ENCODE peak calls at places on chromosomes 6 and 20, in seven cellular contexts. One of them, this sample, is unnamed.

GRCh38 chr6:3698021-3698420 is 53.5 kb downstream of the PXDC1 start:
- DNase-seq in lower leg skin: no peak
- DNase-seq in activated CD4-positive, alpha-beta T cell treated with anti-CD3 and anti-CD28 coated beads for 48 hours: no peak
- DNase-seq in HCEC 1CT: no peak
- DNase-seq in T follicular helper cell: no peak
- DNase-seq in iris pigment epithelial cell: peak; percentile 76
- DNase-seq in right cardiac atrium: no peak
- DNase-seq in this sample: no peak

GRCh38 chr20:1860446-1860845 is 34.8 kb upstream of the SIRPA start:
- DNase-seq in lower leg skin: no peak
- DNase-seq in HCEC 1CT: no peak
- DNase-seq in right cardiac atrium: no peak
- DNase-seq in activated CD4-positive, alpha-beta T cell treated with anti-CD3 and anti-CD28 coated beads for 48 hours: no peak
- DNase-seq in T follicular helper cell: no peak
- DNase-seq in iris pigment epithelial cell: peak; percentile 36
- DNase-seq in this sample: no peak

GRCh38 chr6:104705095-104705707 is 154.5 kb downstream of the HACE1 start:
- DNase-seq in HCEC 1CT: peak; percentile 59
- DNase-seq in lower leg skin: no peak
- DNase-seq in T follicular helper cell: peak; percentile 7
- DNase-seq in iris pigment epithelial cell: peak; percentile 93
- DNase-seq in activated CD4-positive, alpha-beta T cell treated with anti-CD3 and anti-CD28 coated beads for 48 hours: peak; percentile 41
- DNase-seq in right cardiac atrium: no peak
- DNase-seq in this sample: no peak

GRCh38 chr20:438581-439469 is 23.5 kb downstream of the TBC1D20 start:
- DNase-seq in HCEC 1CT: no peak
- DNase-seq in iris pigment epithelial cell: no peak
- DNase-seq in activated CD4-positive, alpha-beta T cell treated with anti-CD3 and anti-CD28 coated beads for 48 hours: peak; percentile 61
- DNase-seq in lower leg skin: no peak
- DNase-seq in T follicular helper cell: peak; percentile 24
- DNase-seq in right cardiac atrium: no peak
- DNase-seq in this sample: no peak

GRCh38 chr20:63415418-63416108 is 54.4 kb upstream of the CHRNA4 start:
- DNase-seq in lower leg skin: no peak
- DNase-seq in HCEC 1CT: no peak
- DNase-seq in iris pigment epithelial cell: no peak
- DNase-seq in activated CD4-positive, alpha-beta T cell treated with anti-CD3 and anti-CD28 coated beads for 48 hours: no peak
- DNase-seq in T follicular helper cell: no peak
- DNase-seq in right cardiac atrium: no peak
- DNase-seq in this sample: no peak

GRCh38 chr6:116528800-116529199 is 16.7 kb downstream of the TRAPPC3L start:
- DNase-seq in lower leg skin: no peak
- DNase-seq in HCEC 1CT: peak; percentile 37
- DNase-seq in activated CD4-positive, alpha-beta T cell treated with anti-CD3 and anti-CD28 coated beads for 48 hours: no peak
- DNase-seq in iris pigment epithelial cell: peak; percentile 41
- DNase-seq in T follicular helper cell: no peak
- DNase-seq in right cardiac atrium: no peak
- DNase-seq in this sample: no peak

GRCh38 chr6:35718354-35718695 is 18.5 kb upstream of the ARMC12 start:
- DNase-seq in HCEC 1CT: no peak
- DNase-seq in iris pigment epithelial cell: no peak
- DNase-seq in T follicular helper cell: no peak
- DNase-seq in right cardiac atrium: no peak
- DNase-seq in activated CD4-positive, alpha-beta T cell treated with anti-CD3 and anti-CD28 coated beads for 48 hours: no peak
- DNase-seq in lower leg skin: no peak
- DNase-seq in this sample: no peak

GRCh38 chr6:138403324-138403800 is 661 bp upstream of the HEBP2 start:
- DNase-seq in activated CD4-positive, alpha-beta T cell treated with anti-CD3 and anti-CD28 coated beads for 48 hours: peak; percentile 43
- DNase-seq in right cardiac atrium: peak; percentile 82
- DNase-seq in T follicular helper cell: no peak
- DNase-seq in iris pigment epithelial cell: peak; percentile 28
- DNase-seq in lower leg skin: peak; percentile 87
- DNase-seq in HCEC 1CT: peak; percentile 24
- DNase-seq in this sample: no peak

GRCh38 chr6:166815629-166816028 is 140.7 kb downstream of the RNASET2 start:
- DNase-seq in lower leg skin: no peak
- DNase-seq in right cardiac atrium: no peak
- DNase-seq in T follicular helper cell: no peak
- DNase-seq in HCEC 1CT: no peak
- DNase-seq in iris pigment epithelial cell: peak; percentile 14
- DNase-seq in activated CD4-positive, alpha-beta T cell treated with anti-CD3 and anti-CD28 coated beads for 48 hours: no peak
- DNase-seq in this sample: no peak

GRCh38 chr6:120584111-120584760 is 750.0 kb downstream of the TBC1D32 start:
- DNase-seq in activated CD4-positive, alpha-beta T cell treated with anti-CD3 and anti-CD28 coated beads for 48 hours: no peak
- DNase-seq in HCEC 1CT: no peak
- DNase-seq in right cardiac atrium: no peak
- DNase-seq in lower leg skin: no peak
- DNase-seq in iris pigment epithelial cell: no peak
- DNase-seq in T follicular helper cell: no peak
- DNase-seq in this sample: no peak

GRCh38 chr6:39899540-39900295 is 34.5 kb downstream of the MOCS1 start:
- DNase-seq in right cardiac atrium: no peak
- DNase-seq in activated CD4-positive, alpha-beta T cell treated with anti-CD3 and anti-CD28 coated beads for 48 hours: no peak
- DNase-seq in lower leg skin: peak; percentile 45
- DNase-seq in HCEC 1CT: no peak
- DNase-seq in iris pigment epithelial cell: no peak
- DNase-seq in T follicular helper cell: no peak
- DNase-seq in this sample: no peak

GRCh38 chr6:136846046-136846445 is 23.7 kb downstream of the PEX7 start:
- DNase-seq in lower leg skin: no peak
- DNase-seq in right cardiac atrium: no peak
- DNase-seq in iris pigment epithelial cell: peak; percentile 74
- DNase-seq in activated CD4-positive, alpha-beta T cell treated with anti-CD3 and anti-CD28 coated beads for 48 hours: peak; percentile 46
- DNase-seq in HCEC 1CT: peak; percentile 42
- DNase-seq in T follicular helper cell: no peak
- DNase-seq in this sample: no peak

GRCh38 chr20:56574531-56575142 is 41.6 kb downstream of the FAM209B start:
- DNase-seq in right cardiac atrium: no peak
- DNase-seq in activated CD4-positive, alpha-beta T cell treated with anti-CD3 and anti-CD28 coated beads for 48 hours: no peak
- DNase-seq in lower leg skin: peak; percentile 88
- DNase-seq in T follicular helper cell: no peak
- DNase-seq in HCEC 1CT: peak; percentile 57
- DNase-seq in iris pigment epithelial cell: peak; percentile 26
- DNase-seq in this sample: no peak

GRCh38 chr6:165729307-165729936 is 66.4 kb upstream of the PDE10A start:
- DNase-seq in right cardiac atrium: no peak
- DNase-seq in T follicular helper cell: peak; percentile 4
- DNase-seq in lower leg skin: peak; percentile 70
- DNase-seq in activated CD4-positive, alpha-beta T cell treated with anti-CD3 and anti-CD28 coated beads for 48 hours: peak; percentile 59
- DNase-seq in iris pigment epithelial cell: no peak
- DNase-seq in HCEC 1CT: no peak
- DNase-seq in this sample: no peak

GRCh38 chr6:14871196-14871595 is 374.7 kb upstream of the JARID2 start:
- DNase-seq in iris pigment epithelial cell: peak; percentile 12
- DNase-seq in activated CD4-positive, alpha-beta T cell treated with anti-CD3 and anti-CD28 coated beads for 48 hours: no peak
- DNase-seq in right cardiac atrium: no peak
- DNase-seq in lower leg skin: no peak
- DNase-seq in T follicular helper cell: no peak
- DNase-seq in HCEC 1CT: no peak
- DNase-seq in this sample: no peak

This sample was measured in right atrium auricular region.